ENCODE peak calls at places on chromosome 17, in six cellular contexts. One of them, this sample, is unnamed.

GRCh38 chr17:48733632-48734327 is 5.2 kb upstream of the HOXB13 start:
- DNase-seq in HepG2: no peak
- DNase-seq in A549: no peak
- DNase-seq in SK-N-SH: no peak
- DNase-seq in GM12878: no peak
- DNase-seq in IMR-90: no peak
- DNase-seq in this sample: no peak

GRCh38 chr17:436571-436970 is 84.0 kb upstream of the RPH3AL start:
- DNase-seq in SK-N-SH: no peak
- DNase-seq in HepG2: no peak
- DNase-seq in GM12878: no peak
- DNase-seq in A549: no peak
- DNase-seq in IMR-90: no peak
- DNase-seq in this sample: no peak

GRCh38 chr17:33967608-33968349 is 287.3 kb upstream of the CCL2 start:
- DNase-seq in IMR-90: no peak
- DNase-seq in HepG2: no peak
- DNase-seq in GM12878: no peak
- DNase-seq in SK-N-SH: no peak
- DNase-seq in A549: no peak
- DNase-seq in this sample: no peak

GRCh38 chr17:47905221-47905733 is 9.2 kb downstream of the SP2 start:
- DNase-seq in IMR-90: peak
- DNase-seq in SK-N-SH: no peak
- DNase-seq in GM12878: no peak
- DNase-seq in HepG2: peak
- DNase-seq in A549: no peak
- DNase-seq in this sample: no peak

GRCh38 chr17:77419547-77420475 is 279.0 kb downstream of the SEC14L1 start:
- DNase-seq in A549: no peak
- DNase-seq in SK-N-SH: peak
- DNase-seq in GM12878: no peak
- DNase-seq in HepG2: peak
- DNase-seq in IMR-90: peak
- DNase-seq in this sample: peak

GRCh38 chr17:63405741-63406261 is 40.3 kb downstream of the CYB561 start:
- DNase-seq in SK-N-SH: peak
- DNase-seq in HepG2: peak
- DNase-seq in IMR-90: peak
- DNase-seq in GM12878: no peak
- DNase-seq in A549: peak
- DNase-seq in this sample: peak

GRCh38 chr17:81043725-81044427 is 8.9 kb downstream of the BAIAP2 start:
- DNase-seq in IMR-90: no peak
- DNase-seq in SK-N-SH: peak
- DNase-seq in HepG2: peak
- DNase-seq in A549: peak
- DNase-seq in GM12878: no peak
- DNase-seq in this sample: no peak

GRCh38 chr17:78383725-78384471 is 5.4 kb downstream of the PGS1 start:
- DNase-seq in GM12878: peak
- DNase-seq in A549: no peak
- DNase-seq in SK-N-SH: no peak
- DNase-seq in IMR-90: peak
- DNase-seq in HepG2: no peak
- DNase-seq in this sample: no peak

GRCh38 chr17:43125967-43126910 is 1.1 kb upstream of the BRCA1 start:
- DNase-seq in HepG2: peak
- DNase-seq in IMR-90: no peak
- DNase-seq in A549: no peak
- DNase-seq in GM12878: no peak
- DNase-seq in SK-N-SH: peak
- DNase-seq in this sample: peak

GRCh38 chr17:56934280-56934679 is 20.4 kb upstream of the TRIM25 start:
- DNase-seq in A549: no peak
- DNase-seq in GM12878: no peak
- DNase-seq in SK-N-SH: no peak
- DNase-seq in HepG2: no peak
- DNase-seq in IMR-90: no peak
- DNase-seq in this sample: no peak

GRCh38 chr17:40069751-40070643 is 7.2 kb downstream of the THRA start:
- DNase-seq in SK-N-SH: peak
- DNase-seq in IMR-90: peak
- DNase-seq in HepG2: no peak
- DNase-seq in GM12878: no peak
- DNase-seq in A549: peak
- DNase-seq in this sample: peak

GRCh38 chr17:81656835-81657234 is 493 bp upstream of the PDE6G start:
- DNase-seq in HepG2: no peak
- DNase-seq in A549: no peak
- DNase-seq in SK-N-SH: no peak
- DNase-seq in GM12878: no peak
- DNase-seq in IMR-90: no peak
- DNase-seq in this sample: no peak

GRCh38 chr17:13353590-13353989 is 248.1 kb downstream of the HS3ST3A1 start:
- DNase-seq in IMR-90: peak
- DNase-seq in HepG2: no peak
- DNase-seq in GM12878: no peak
- DNase-seq in A549: no peak
- DNase-seq in SK-N-SH: peak
- DNase-seq in this sample: no peak

GRCh38 chr17:18860161-18860972 is 2.4 kb downstream of the PRPSAP2 start:
- DNase-seq in IMR-90: peak
- DNase-seq in SK-N-SH: no peak
- DNase-seq in GM12878: peak
- DNase-seq in HepG2: no peak
- DNase-seq in A549: no peak
- DNase-seq in this sample: no peak

GRCh38 chr17:81710514-81711308 is 1.4 kb upstream of the SLC25A10 start:
- DNase-seq in A549: no peak
- DNase-seq in IMR-90: no peak
- DNase-seq in HepG2: peak
- DNase-seq in SK-N-SH: no peak
- DNase-seq in GM12878: no peak
- DNase-seq in this sample: no peak

GRCh38 chr17:38656959-38657823 is 17.6 kb downstream of the EPOP start:
- DNase-seq in HepG2: peak
- DNase-seq in A549: no peak
- DNase-seq in GM12878: no peak
- DNase-seq in SK-N-SH: no peak
- DNase-seq in IMR-90: no peak
- DNase-seq in this sample: peak

GRCh38 chr17:76548378-76549214 is 8.8 kb downstream of the PRCD start:
- DNase-seq in GM12878: no peak
- DNase-seq in SK-N-SH: no peak
- DNase-seq in A549: no peak
- DNase-seq in IMR-90: no peak
- DNase-seq in HepG2: peak
- DNase-seq in this sample: no peak

GRCh38 chr17:33725675-33726271 is 432.7 kb upstream of the ASIC2 start:
- DNase-seq in HepG2: peak
- DNase-seq in IMR-90: peak
- DNase-seq in SK-N-SH: peak
- DNase-seq in GM12878: no peak
- DNase-seq in A549: peak
- DNase-seq in this sample: peak

GRCh38 chr17:67400193-67400592 is 23.1 kb downstream of the PITPNC1 start:
- DNase-seq in SK-N-SH: no peak
- DNase-seq in HepG2: no peak
- DNase-seq in IMR-90: peak
- DNase-seq in GM12878: no peak
- DNase-seq in A549: no peak
- DNase-seq in this sample: no peak

GRCh38 chr17:57357392-57357784 is 101.1 kb downstream of the MSI2 start:
- DNase-seq in HepG2: no peak
- DNase-seq in IMR-90: no peak
- DNase-seq in A549: no peak
- DNase-seq in GM12878: no peak
- DNase-seq in SK-N-SH: no peak
- DNase-seq in this sample: no peak

GRCh38 chr17:11986939-11987329 is 10.3 kb downstream of the ZNF18 start:
- DNase-seq in SK-N-SH: peak
- DNase-seq in HepG2: peak
- DNase-seq in GM12878: no peak
- DNase-seq in IMR-90: peak
- DNase-seq in A549: peak
- DNase-seq in this sample: peak

GRCh38 chr17:45372325-45372869 is 55.6 kb upstream of the MAP3K14 start:
- DNase-seq in A549: peak
- DNase-seq in HepG2: no peak
- DNase-seq in SK-N-SH: no peak
- DNase-seq in IMR-90: peak
- DNase-seq in GM12878: no peak
- DNase-seq in this sample: no peak

GRCh38 chr17:38749222-38750043 is 1.3 kb upstream of the PCGF2 start:
- DNase-seq in HepG2: peak
- DNase-seq in A549: peak
- DNase-seq in SK-N-SH: peak
- DNase-seq in IMR-90: peak
- DNase-seq in GM12878: no peak
- DNase-seq in this sample: peak

DNA sequence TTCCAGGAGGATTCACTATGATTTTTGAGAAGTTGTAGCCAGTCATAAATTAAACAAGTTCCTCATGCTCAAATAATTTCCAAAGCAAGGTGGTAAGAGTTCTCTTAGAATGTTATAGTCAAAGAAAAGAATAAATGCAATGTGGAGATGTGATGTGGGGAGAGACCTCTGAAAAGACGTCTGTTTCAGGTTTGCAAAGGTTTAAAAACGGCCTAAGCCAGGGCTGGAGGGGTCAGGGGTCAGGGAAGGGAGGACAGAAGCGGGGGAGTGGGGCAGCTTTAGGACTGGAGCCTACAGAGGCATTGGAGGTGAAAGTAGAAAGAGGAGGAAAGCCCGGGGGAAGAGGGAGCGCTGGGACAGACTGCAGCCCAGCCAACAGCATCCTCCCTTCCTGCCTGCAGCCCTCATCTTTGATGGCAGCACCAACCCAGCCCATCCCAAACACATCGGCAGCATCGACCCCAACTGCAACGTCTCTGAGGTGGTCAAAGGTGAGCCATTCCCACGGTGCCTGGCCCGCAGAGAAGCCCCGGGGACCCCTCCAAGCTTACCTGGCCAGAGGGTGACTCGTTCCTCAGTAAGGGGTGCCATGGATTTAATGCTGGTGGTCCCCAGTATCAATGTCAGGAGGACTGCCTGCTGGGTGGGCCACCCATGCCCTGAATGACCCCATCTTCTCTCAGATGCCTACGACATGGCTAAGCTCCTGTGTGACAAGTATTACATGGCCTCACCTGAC is 11.4 kb downstream of the PDK2 start:
- DNase-seq in IMR-90: no peak
- DNase-seq in HepG2: no peak
- DNase-seq in GM12878: no peak
- DNase-seq in A549: no peak
- DNase-seq in SK-N-SH: no peak
- DNase-seq in this sample: no peak
- TF ChIP-seq SMC3 in IMR-90: no peak
- TF ChIP-seq SMC3 in HepG2: no peak
- TF ChIP-seq SMC3 in GM12878: no peak
- TF ChIP-seq SMC3 in A549: no peak
- TF ChIP-seq SMC3 in SK-N-SH: no peak
- TF ChIP-seq SMC3 in this sample: no peak

GRCh38 chr17:29341726-29342125 is 47.8 kb upstream of the NUFIP2 start:
- DNase-seq in GM12878: no peak
- DNase-seq in A549: no peak
- DNase-seq in IMR-90: peak
- DNase-seq in SK-N-SH: no peak
- DNase-seq in HepG2: no peak
- DNase-seq in this sample: no peak

GRCh38 chr17:29346462-29346861 is 43.7 kb upstream of the TAOK1 start:
- DNase-seq in HepG2: no peak
- DNase-seq in A549: no peak
- DNase-seq in GM12878: no peak
- DNase-seq in SK-N-SH: no peak
- DNase-seq in IMR-90: no peak
- DNase-seq in this sample: no peak

GRCh38 chr17:29342148-29342765 is 47.9 kb upstream of the TAOK1 start:
- DNase-seq in A549: no peak
- DNase-seq in SK-N-SH: no peak
- DNase-seq in IMR-90: no peak
- DNase-seq in HepG2: no peak
- DNase-seq in GM12878: no peak
- DNase-seq in this sample: no peak

GRCh38 chr17:29345066-29345465 is 45.1 kb upstream of the TAOK1 start:
- DNase-seq in A549: no peak
- DNase-seq in GM12878: no peak
- DNase-seq in SK-N-SH: no peak
- DNase-seq in IMR-90: no peak
- DNase-seq in HepG2: no peak
- DNase-seq in this sample: no peak

GRCh38 chr17:29344201-29344856 is 45.8 kb upstream of the TAOK1 start:
- DNase-seq in A549: no peak
- DNase-seq in GM12878: no peak
- DNase-seq in SK-N-SH: no peak
- DNase-seq in HepG2: no peak
- DNase-seq in IMR-90: no peak
- DNase-seq in this sample: no peak
- TF ChIP-seq SMC3 in A549: no peak
- TF ChIP-seq SMC3 in GM12878: no peak
- TF ChIP-seq SMC3 in SK-N-SH: no peak
- TF ChIP-seq SMC3 in HepG2: no peak
- TF ChIP-seq SMC3 in IMR-90: no peak
- TF ChIP-seq SMC3 in this sample: no peak

GRCh38 chr17:14553847-14554246 is 253.0 kb downstream of the HS3ST3B1 start:
- DNase-seq in HepG2: no peak
- DNase-seq in SK-N-SH: no peak
- DNase-seq in GM12878: no peak
- DNase-seq in A549: peak
- DNase-seq in IMR-90: no peak
- DNase-seq in this sample: no peak

GRCh38 chr17:14552311-14552710 is 251.4 kb downstream of the HS3ST3B1 start:
- DNase-seq in SK-N-SH: no peak
- DNase-seq in A549: no peak
- DNase-seq in IMR-90: no peak
- DNase-seq in GM12878: no peak
- DNase-seq in HepG2: no peak
- DNase-seq in this sample: no peak

GRCh38 chr17:14559720-14560119 is 258.8 kb downstream of the HS3ST3B1 start:
- DNase-seq in SK-N-SH: no peak
- DNase-seq in HepG2: no peak
- DNase-seq in A549: no peak
- DNase-seq in IMR-90: no peak
- DNase-seq in GM12878: no peak
- DNase-seq in this sample: no peak

GRCh38 chr17:14559220-14559619 is 258.3 kb downstream of the HS3ST3B1 start:
- DNase-seq in GM12878: no peak
- DNase-seq in IMR-90: no peak
- DNase-seq in A549: no peak
- DNase-seq in SK-N-SH: no peak
- DNase-seq in HepG2: no peak
- DNase-seq in this sample: no peak

GRCh38 chr17:14557482-14557881 is 256.6 kb downstream of the HS3ST3B1 start:
- DNase-seq in HepG2: no peak
- DNase-seq in GM12878: no peak
- DNase-seq in IMR-90: no peak
- DNase-seq in SK-N-SH: no peak
- DNase-seq in A549: no peak
- DNase-seq in this sample: no peak
- TF ChIP-seq SMC3 in HepG2: no peak
- TF ChIP-seq SMC3 in GM12878: no peak
- TF ChIP-seq SMC3 in IMR-90: no peak
- TF ChIP-seq SMC3 in SK-N-SH: no peak
- TF ChIP-seq SMC3 in A549: no peak
- TF ChIP-seq SMC3 in this sample: no peak

GRCh38 chr17:79843475-79843916 is 4.3 kb upstream of the CBX4 start:
- DNase-seq in IMR-90: no peak
- DNase-seq in HepG2: no peak
- DNase-seq in SK-N-SH: no peak
- DNase-seq in A549: no peak
- DNase-seq in GM12878: no peak
- DNase-seq in this sample: no peak
- TF ChIP-seq SMC3 in IMR-90: no peak
- TF ChIP-seq SMC3 in HepG2: no peak
- TF ChIP-seq SMC3 in SK-N-SH: no peak
- TF ChIP-seq SMC3 in A549: no peak
- TF ChIP-seq SMC3 in GM12878: no peak
- TF ChIP-seq SMC3 in this sample: no peak